ENCODE peak calls at places on chromosome 9, in nine cellular contexts. U, M, D, O, I, E, K, Y and N are unnamed samples.

GRCh38 chr9:27108981-27109541 is at the start of gene TEK:
- DNase-seq in U (no peak), M (peak; percentile 38), D (no peak), O (peak; percentile 61), I (no peak), E (peak; percentile 17), K (no peak), Y (no peak), N (no peak)

GRCh38 chr9:123611228-123611627 is 255.2 kb downstream of the CRB2 start:
- DNase-seq in U (no peak), M (peak; percentile 75), D (no peak), O (peak; percentile 52), I (no peak), E (no peak), K (no peak), Y (no peak), N (no peak)

GRCh38 chr9:98880311-98881015 is 63.2 kb upstream of the COL15A1 start:
- DNase-seq in U (peak; percentile 43), M (no peak), D (no peak), O (no peak), I (no peak), E (no peak), K (no peak), Y (no peak), N (no peak)

GRCh38 chr9:132244582-132245455 is 83.0 kb downstream of the NTNG2 start:
- DNase-seq in U (peak; percentile 93), M (no peak), D (no peak), O (no peak), I (no peak), E (peak; percentile 28), K (no peak), Y (no peak), N (no peak)

GRCh38 chr9:34964458-34964857 is 6.4 kb downstream of the PHF24 start:
- DNase-seq in U (no peak), M (no peak), D (no peak), O (no peak), I (no peak), E (no peak), K (no peak), Y (no peak), N (no peak)

GRCh38 chr9:76394896-76395244 is 644 bp upstream of the RFK start:
- DNase-seq in U (peak; percentile 91), M (peak; percentile 44), D (peak; percentile 33), O (no peak), I (peak; percentile 63), E (peak; percentile 86), K (peak; percentile 71), Y (peak; percentile 73), N (peak; percentile 52)

GRCh38 chr9:89797970-89798369 is 193.2 kb downstream of the GADD45G start:
- DNase-seq in U (peak; percentile 24), M (no peak), D (no peak), O (no peak), I (no peak), E (no peak), K (no peak), Y (peak; percentile 32), N (no peak)

GRCh38 chr9:21542780-21543179 is 60.7 kb upstream of the IFNE start:
- DNase-seq in U (no peak), M (no peak), D (no peak), O (peak; percentile 26), I (no peak), E (no peak), K (no peak), Y (no peak), N (no peak)

GRCh38 chr9:14221558-14221957 is 92.4 kb downstream of the NFIB start:
- DNase-seq in U (no peak), M (peak; percentile 62), D (no peak), O (peak; percentile 84), I (no peak), E (no peak), K (no peak), Y (no peak), N (peak; percentile 52)

GRCh38 chr9:100473271-100474081 is 527 bp downstream of the TMEFF1 start:
- DNase-seq in U (no peak), M (peak; percentile 16), D (peak; percentile 54), O (peak; percentile 76), I (peak; percentile 17), E (peak; percentile 59), K (peak; percentile 40), Y (peak; percentile 33), N (no peak)

GRCh38 chr9:75810063-75810462 is 80.4 kb upstream of the PCSK5 start:
- DNase-seq in U (no peak), M (no peak), D (no peak), O (no peak), I (no peak), E (no peak), K (no peak), Y (no peak), N (no peak)

GRCh38 chr9:38017885-38018186 is 51.2 kb downstream of the SHB start:
- DNase-seq in U (no peak), M (no peak), D (no peak), O (peak; percentile 32), I (no peak), E (no peak), K (no peak), Y (no peak), N (no peak)

GRCh38 chr9:11319477-11320060 is 706.8 kb upstream of the PTPRD start:
- DNase-seq in U (no peak), M (peak; percentile 16), D (peak; percentile 17), O (peak; percentile 0), I (no peak), E (peak; percentile 8), K (no peak), Y (no peak), N (no peak)

GRCh38 chr9:8025532-8025931 is 226.0 kb upstream of the DMAC1 start:
- DNase-seq in U (no peak), M (peak; percentile 36), D (no peak), O (no peak), I (no peak), E (no peak), K (no peak), Y (no peak), N (no peak)